ENCODE peak calls at places on chromosomes 6 and 20, in eight cellular contexts. N, E, G, A, H, V, F and X are unnamed samples.

GRCh38 chr6:33160728-33161323 is 31.4 kb downstream of the COL11A2 start:
- DNase-seq in G (peak; percentile 96), F (peak; percentile 45), E (no peak), N (peak; percentile 84), V (peak; percentile 33), H (no peak), A (no peak), X (peak; percentile 79)

GRCh38 chr6:125722886-125723285 is 26.5 kb upstream of the HEY2 start:
- DNase-seq in G (no peak), N (no peak), F (no peak), H (no peak), V (no peak), E (no peak), A (no peak), X (no peak)

GRCh38 chr6:13716955-13717295 is 5.3 kb upstream of the RANBP9 start:
- DNase-seq in V (no peak), H (no peak), F (no peak), G (no peak), E (no peak), N (no peak), A (no peak), X (no peak)

GRCh38 chr6:134746125-134746524 is 203.8 kb downstream of the ALDH8A1 start:
- DNase-seq in G (no peak), H (no peak), V (no peak), N (no peak), F (no peak), E (no peak), A (no peak), X (no peak)

GRCh38 chr6:164528539-164528938 is 780.9 kb downstream of the C6orf118 start:
- DNase-seq in F (no peak), V (no peak), H (no peak), G (peak; percentile 1), A (no peak), E (no peak), N (no peak), X (peak; percentile 42)

GRCh38 chr6:158894192-158894591 is 75.0 kb upstream of the EZR start:
- DNase-seq in A (no peak), N (no peak), G (peak; percentile 92), F (peak; percentile 91), V (no peak), H (no peak), E (peak; percentile 81), X (peak; percentile 99)

GRCh38 chr20:57555457-57556184 is 5.3 kb upstream of the PCK1 start:
- DNase-seq in F (no peak), N (no peak), E (no peak), A (no peak), G (no peak), V (no peak), H (no peak), X (no peak)

GRCh38 chr20:61969806-61970205 is 95.9 kb downstream of the TAF4 start:
- DNase-seq in G (no peak), E (no peak), A (no peak), F (no peak), V (no peak), H (no peak), N (no peak), X (no peak)

GRCh38 chr6:113980937-113981554 is 10.1 kb upstream of the HDAC2 start:
- DNase-seq in A (no peak), G (peak; percentile 38), V (no peak), N (no peak), H (no peak), E (no peak), F (peak; percentile 23), X (no peak)

GRCh38 chr6:37114612-37115011 is 55.3 kb upstream of the PIM1 start:
- DNase-seq in V (no peak), H (no peak), A (no peak), N (no peak), F (no peak), G (no peak), E (no peak), X (no peak)
- H3K4me1 ChIP-seq in V (no peaks in the 10 kb centered on the region), H (peaks cover 3% of the 10 kb centered on the region), A (no peaks in the 10 kb centered on the region), N (no peaks in the 10 kb centered on the region), F (peaks cover 10% of the 10 kb centered on the region), G (no peaks in the 10 kb centered on the region), E (peaks cover 3% of the 10 kb centered on the region), X (no peaks in the 10 kb centered on the region)

DNA sequence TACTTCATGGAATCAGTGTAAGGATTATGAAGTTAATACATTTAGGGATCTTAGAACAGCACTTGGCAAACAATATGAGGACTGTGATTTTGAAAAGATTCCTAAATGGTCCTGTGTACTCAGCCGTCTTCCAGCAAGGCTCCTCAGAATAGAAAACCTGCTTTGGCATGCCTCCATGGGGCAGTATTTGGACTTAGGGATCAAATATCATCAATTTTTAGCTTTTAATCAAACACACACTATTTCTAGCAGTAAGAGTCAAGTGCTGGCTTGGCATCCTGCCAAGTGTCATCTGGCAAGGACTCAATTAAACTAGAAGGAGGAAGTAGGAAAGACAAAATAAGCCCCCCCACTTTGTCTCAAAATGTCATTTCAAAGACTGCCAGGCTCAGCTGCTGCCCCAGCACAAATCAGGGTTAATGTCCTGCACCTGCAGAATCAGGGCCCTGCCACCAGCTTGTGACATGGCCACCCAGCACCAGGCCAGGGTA is 40.8 kb downstream of the IYD start:
- DNase-seq in A (peak; percentile 84), E (no peak), F (no peak), V (peak; percentile 79), G (no peak), H (no peak), N (no peak), X (no peak)
- H3K4me1 ChIP-seq in A (peaks cover 7% of the 10 kb centered on the region), E (no peaks in the 10 kb centered on the region), F (peaks cover 22% of the 10 kb centered on the region), V (no peaks in the 10 kb centered on the region), G (no peaks in the 10 kb centered on the region), H (no peaks in the 10 kb centered on the region), N (no peaks in the 10 kb centered on the region), X (peaks cover 15% of the 10 kb centered on the region)

DNA sequence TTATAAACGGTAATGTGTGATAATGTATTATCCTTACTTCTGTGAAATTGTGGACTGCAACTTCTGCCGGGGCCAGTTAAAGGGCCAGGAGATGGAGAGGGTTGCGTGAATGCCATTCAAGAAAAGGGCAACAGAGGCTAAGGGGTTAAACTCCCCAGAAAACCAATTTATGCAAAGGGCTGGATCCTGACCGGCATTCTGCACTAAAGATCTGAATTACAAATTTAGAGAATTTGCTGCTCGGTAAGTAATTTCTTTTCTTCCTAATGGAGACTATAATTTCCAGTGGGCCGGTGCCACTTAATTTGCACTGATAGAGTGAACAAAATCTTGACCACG is 130.1 kb downstream of the BCAS1 start:
- DNase-seq in E (no peak), N (no peak), F (no peak), H (no peak), G (no peak), V (no peak), A (no peak), X (no peak)
- H3K4me1 ChIP-seq in E (no peaks in the 10 kb centered on the region), N (peaks cover 2% of the 10 kb centered on the region), F (peaks cover 56% of the 10 kb centered on the region), H (peaks cover 9% of the 10 kb centered on the region), G (peaks cover 9% of the 10 kb centered on the region), V (peaks cover 3% of the 10 kb centered on the region), A (peaks cover 15% of the 10 kb centered on the region), X (no peaks in the 10 kb centered on the region)

GRCh38 chr20:48766205-48766604 is 61.6 kb downstream of the PREX1 start:
- DNase-seq in E (no peak), H (no peak), N (no peak), F (no peak), A (no peak), V (no peak), G (no peak), X (no peak)

GRCh38 chr20:48761914-48762313 is 65.9 kb downstream of the PREX1 start:
- DNase-seq in G (no peak), N (no peak), F (no peak), E (no peak), H (no peak), V (no peak), A (no peak), X (no peak)

GRCh38 chr20:48761023-48761785 is 66.6 kb downstream of the PREX1 start:
- DNase-seq in A (no peak), G (no peak), H (no peak), V (peak; percentile 40), N (no peak), F (no peak), E (no peak), X (no peak)

GRCh38 chr20:48765359-48765758 is 62.4 kb downstream of the PREX1 start:
- DNase-seq in V (no peak), N (no peak), F (no peak), E (no peak), H (no peak), G (no peak), A (no peak), X (no peak)

GRCh38 chr20:48763183-48764030 is 64.4 kb downstream of the PREX1 start:
- DNase-seq in F (no peak), H (no peak), E (no peak), G (no peak), V (no peak), A (no peak), N (no peak), X (no peak)
- H3K4me1 ChIP-seq in F (peaks cover 10% of the 10 kb centered on the region), H (peaks cover 69% of the 10 kb centered on the region), E (peaks cover 9% of the 10 kb centered on the region), G (no peaks in the 10 kb centered on the region), V (no peaks in the 10 kb centered on the region), A (no peaks in the 10 kb centered on the region), N (no peaks in the 10 kb centered on the region), X (no peaks in the 10 kb centered on the region)